ENCODE peak calls at places on chromosomes 2 and 18, in nine cellular contexts. I is T-helper 1 cell; K is hippocampal formation; Z is fibroblast of lung; P is DMS 273 treated with DMSO at 0.1 percent for 48 hours; L is hepatocyte; A is stimulated activated naive B cell treated with anti-CD40 and anti-IgM and Interleukin-4, amounts not matched to agents 10 μg/mL and 1 μg/mL and 100 μg/mL, for 72 hours; R is HEK293T; B is MCF 10A. M is an unnamed sample.

GRCh38 chr2:492178-492577 is 185.0 kb downstream of the TMEM18 start:
- DNase-seq in I (no peak), K (no peak), Z (no peak), P (no peak), L (no peak), A (no peak), R (no peak), B (no peak), M (no peak)

GRCh38 chr18:9849407-9849961 is 36.3 kb upstream of the TXNDC2 start:
- DNase-seq in I (no peak), K (no peak), Z (no peak), P (no peak), L (no peak), A (no peak), R (no peak), B (no peak), M (no peak)

GRCh38 chr18:51278045-51278649 is 80.7 kb upstream of the MEX3C start:
- DNase-seq in I (no peak), K (peak), Z (no peak), P (peak), L (peak), A (no peak), R (peak), B (peak), M (peak)

GRCh38 chr2:149042881-149043280 is 4.4 kb downstream of the LYPD6B start:
- DNase-seq in I (no peak), K (no peak), Z (peak), P (no peak), L (no peak), A (no peak), R (no peak), B (no peak), M (peak)

GRCh38 chr2:219452361-219453317 is 18.0 kb downstream of the SPEG start:
- DNase-seq in I (no peak), K (peak), Z (peak), P (peak), L (peak), A (no peak), R (no peak), B (peak), M (peak)

GRCh38 chr2:151619337-151619989 is 114.8 kb downstream of the NEB start:
- DNase-seq in I (no peak), K (no peak), Z (peak), P (no peak), L (no peak), A (no peak), R (no peak), B (no peak), M (peak)

GRCh38 chr2:120447122-120447785 is 101.3 kb downstream of the INHBB start:
- DNase-seq in I (no peak), K (no peak), Z (no peak), P (no peak), L (no peak), A (no peak), R (no peak), B (no peak), M (no peak)

GRCh38 chr2:225400060-225400511 is 576 bp downstream of the NYAP2 start:
- DNase-seq in I (no peak), K (peak), Z (peak), P (no peak), L (peak), A (no peak), R (peak), B (peak), M (peak)

GRCh38 chr2:10319892-10320574 is 17.3 kb downstream of the HPCAL1 start:
- DNase-seq in I (no peak), K (no peak), Z (no peak), P (no peak), L (no peak), A (no peak), R (no peak), B (no peak), M (no peak)

GRCh38 chr2:19993731-19994130 is 3.8 kb upstream of the WDR35 start:
- DNase-seq in I (no peak), K (no peak), Z (no peak), P (peak), L (no peak), A (no peak), R (no peak), B (no peak), M (no peak)

GRCh38 chr2:189552991-189553404 is 27.6 kb downstream of the SLC40A1 start:
- DNase-seq in I (no peak), K (no peak), Z (no peak), P (no peak), L (no peak), A (no peak), R (no peak), B (peak), M (peak)

GRCh38 chr18:64981915-64982314 is 768.9 kb upstream of the CDH7 start:
- DNase-seq in I (no peak), K (no peak), Z (no peak), P (no peak), L (no peak), A (no peak), R (no peak), B (no peak), M (no peak)

GRCh38 chr2:84701880-84702279 is 179.0 kb downstream of the TRABD2A start:
- DNase-seq in I (no peak), K (no peak), Z (peak), P (no peak), L (no peak), A (no peak), R (no peak), B (peak), M (peak)

GRCh38 chr2:218028562-218029348 is 26.0 kb upstream of the TNS1 start:
- DNase-seq in I (no peak), K (no peak), Z (no peak), P (no peak), L (no peak), A (peak), R (no peak), B (peak), M (no peak)

GRCh38 chr18:61580061-61580460 is 246.8 kb downstream of the CDH20 start:
- DNase-seq in I (no peak), K (no peak), Z (no peak), P (no peak), L (peak), A (no peak), R (no peak), B (no peak), M (peak)

GRCh38 chr2:54403512-54404238 is 52.5 kb upstream of the SPTBN1 start:
- DNase-seq in I (no peak), K (no peak), Z (no peak), P (no peak), L (no peak), A (no peak), R (no peak), B (no peak), M (no peak)

GRCh38 chr2:57460875-57461274 is 585.7 kb upstream of the VRK2 start:
- DNase-seq in I (no peak), K (no peak), Z (no peak), P (no peak), L (no peak), A (no peak), R (no peak), B (no peak), M (peak)

GRCh38 chr2:164073053-164073757 is 337.4 kb upstream of the FIGN start:
- DNase-seq in I (no peak), K (no peak), Z (peak), P (no peak), L (no peak), A (no peak), R (no peak), B (no peak), M (no peak)

GRCh38 chr2:37671013-37671815 is at the start of gene CDC42EP3:
- DNase-seq in I (peak), K (no peak), Z (peak), P (peak), L (peak), A (no peak), R (peak), B (peak), M (no peak)

GRCh38 chr2:209368924-209369323 is 54.9 kb upstream of the MAP2 start:
- DNase-seq in I (no peak), K (no peak), Z (peak), P (peak), L (peak), A (no peak), R (peak), B (peak), M (peak)

GRCh38 chr2:96251721-96252292 is 14.0 kb downstream of the TMEM127 start:
- DNase-seq in I (no peak), K (peak), Z (peak), P (no peak), L (peak), A (no peak), R (no peak), B (peak), M (peak)

GRCh38 chr18:36461551-36461987 is 164.1 kb downstream of the FHOD3 start:
- DNase-seq in I (no peak), K (no peak), Z (peak), P (no peak), L (no peak), A (no peak), R (no peak), B (no peak), M (no peak)

GRCh38 chr18:28984731-28985130 is 807.8 kb upstream of the CDH2 start:
- DNase-seq in I (no peak), K (no peak), Z (peak), P (no peak), L (no peak), A (no peak), R (no peak), B (no peak), M (no peak)

GRCh38 chr2:106614511-106615291 is 127.5 kb downstream of the CD8B2 start:
- DNase-seq in I (no peak), K (no peak), Z (no peak), P (no peak), L (peak), A (no peak), R (no peak), B (no peak), M (no peak)

GRCh38 chr2:96505231-96505889 is at the start of gene NEURL3:
- DNase-seq in I (no peak), K (no peak), Z (peak), P (no peak), L (peak), A (no peak), R (no peak), B (peak), M (peak)

GRCh38 chr2:28704621-28705020 is 47.0 kb upstream of the PPP1CB start:
- DNase-seq in I (no peak), K (no peak), Z (no peak), P (no peak), L (no peak), A (no peak), R (no peak), B (no peak), M (no peak)

GRCh38 chr18:65936678-65937077 is 185.9 kb downstream of the CDH7 start:
- DNase-seq in I (no peak), K (no peak), Z (no peak), P (no peak), L (no peak), A (no peak), R (no peak), B (no peak), M (no peak)

GRCh38 chr2:109558076-109558882 is 55.5 kb downstream of the SEPTIN10 start:
- DNase-seq in I (no peak), K (no peak), Z (peak), P (no peak), L (peak), A (no peak), R (no peak), B (peak), M (peak)

GRCh38 chr18:61948196-61948800 is 55.5 kb upstream of the RNF152 start:
- DNase-seq in I (no peak), K (no peak), Z (peak), P (no peak), L (no peak), A (no peak), R (no peak), B (no peak), M (no peak)

GRCh38 chr2:66189598-66189997 is 245.3 kb upstream of the MEIS1 start:
- DNase-seq in I (no peak), K (no peak), Z (no peak), P (no peak), L (peak), A (no peak), R (no peak), B (peak), M (peak)